ENCODE peak calls at places on chromosomes 7 and 10, in eight cellular contexts. F is neural progenitor cell, Y is retinal pigment epithelial cell, N is body of pancreas, Z is choroid plexus epithelial cell, B is SK-N-SH, O is lower lobe of right lung, G is transverse colon. W is an unnamed sample.

GRCh38 chr10:78177013-78177370 is 143.3 kb downstream of the RPS24 start:
- DNase-seq in O (no peak), N (no peak), G (no peak), F (peak), Y (no peak), Z (no peak), B (no peak), W (no peak)

GRCh38 chr7:75991531-75992082 is 2.8 kb downstream of the TMEM120A start:
- DNase-seq in N (no peak), G (no peak), B (no peak), Z (no peak), Y (no peak), O (peak), F (no peak), W (no peak)

GRCh38 chr7:133135451-133135850 is 53.6 kb upstream of the CHCHD3 start:
- DNase-seq in N (no peak), G (no peak), F (no peak), Z (peak), Y (peak), B (no peak), O (no peak), W (no peak)

GRCh38 chr10:125694874-125695273 is 11.9 kb upstream of the TEX36 start:
- DNase-seq in Y (peak), G (no peak), O (no peak), N (no peak), Z (peak), B (no peak), F (no peak), W (peak)

GRCh38 chr10:44682516-44682915 is 228.6 kb upstream of the TMEM72 start:
- DNase-seq in F (no peak), O (no peak), B (no peak), G (no peak), N (no peak), Z (peak), Y (no peak), W (no peak)

GRCh38 chr10:15245530-15245929 is 77.0 kb upstream of the NMT2 start:
- DNase-seq in F (peak), Y (no peak), G (no peak), B (peak), N (no peak), Z (peak), O (no peak), W (no peak)

GRCh38 chr10:123136806-123137642 is 1.3 kb downstream of the HMX3 start:
- DNase-seq in Y (no peak), O (no peak), B (no peak), G (no peak), F (peak), N (no peak), Z (no peak), W (no peak)

GRCh38 chr10:92327445-92328433 is 36.8 kb downstream of the MARCHF5 start:
- DNase-seq in G (peak), N (no peak), Y (no peak), O (no peak), B (no peak), Z (no peak), F (no peak), W (no peak)

GRCh38 chr7:158957921-158958471 is 101.6 kb downstream of the DYNC2I1 start:
- DNase-seq in B (peak), O (peak), N (peak), Z (no peak), G (peak), Y (no peak), F (no peak), W (no peak)

GRCh38 chr10:55237462-55237861 is 436.4 kb upstream of the PCDH15 start:
- DNase-seq in B (no peak), O (no peak), Y (no peak), G (no peak), Z (no peak), N (no peak), F (no peak), W (no peak)

GRCh38 chr10:513393-513792 is 176.1 kb downstream of the DIP2C start:
- DNase-seq in F (no peak), G (peak), Y (no peak), O (no peak), N (peak), B (no peak), Z (no peak), W (no peak)

GRCh38 chr10:102927311-102928010 is 9.4 kb downstream of the CNNM2 start:
- DNase-seq in Y (no peak), B (no peak), Z (no peak), O (no peak), N (no peak), F (no peak), G (peak), W (no peak)

GRCh38 chr7:159008417-159008816 is 136.2 kb downstream of the VIPR2 start:
- DNase-seq in B (no peak), F (no peak), N (no peak), Y (no peak), Z (no peak), O (no peak), G (no peak), W (no peak)

GRCh38 chr7:26295015-26295414 is 3.4 kb downstream of the SNX10 start:
- DNase-seq in G (no peak), O (no peak), F (no peak), B (no peak), Y (no peak), Z (no peak), N (no peak), W (no peak)

GRCh38 chr7:35359423-35359822 is 105.5 kb upstream of the TBX20 start:
- DNase-seq in Y (no peak), N (no peak), B (no peak), G (no peak), O (no peak), Z (no peak), F (no peak), W (no peak)

GRCh38 chr7:557556-557877 is 37.9 kb upstream of the PDGFA start:
- DNase-seq in Y (no peak), B (no peak), O (no peak), N (no peak), Z (no peak), F (no peak), G (no peak), W (no peak)

GRCh38 chr7:12210179-12211053 is 678 bp upstream of the TMEM106B start:
- DNase-seq in G (peak), Y (peak), B (peak), N (peak), O (peak), F (no peak), Z (no peak), W (no peak)

GRCh38 chr10:91200314-91201212 is 19.9 kb upstream of the PCGF5 start:
- DNase-seq in Z (no peak), G (no peak), O (no peak), F (no peak), B (no peak), N (no peak), Y (no peak), W (no peak)

GRCh38 chr7:26868841-26869505 is 4.6 kb upstream of the SKAP2 start:
- DNase-seq in O (no peak), F (no peak), Y (no peak), B (no peak), G (no peak), Z (no peak), N (no peak), W (no peak)

GRCh38 chr7:12314199-12314598 is 89.5 kb downstream of the VWDE start:
- DNase-seq in G (no peak), O (no peak), N (no peak), Y (no peak), Z (no peak), B (no peak), F (no peak), W (no peak)

GRCh38 chr7:66758964-66759628 is 18.6 kb downstream of the RABGEF1 start:
- DNase-seq in N (no peak), O (peak), F (no peak), G (no peak), Z (peak), B (no peak), Y (no peak), W (no peak)

GRCh38 chr7:29565186-29565540 is 1.5 kb downstream of the PRR15 start:
- DNase-seq in N (no peak), F (no peak), Y (no peak), O (no peak), B (peak), Z (peak), G (no peak), W (no peak)

GRCh38 chr10:118564652-118565051 is 30.8 kb downstream of the PRLHR start:
- DNase-seq in G (no peak), O (no peak), N (no peak), Z (no peak), F (peak), Y (no peak), B (peak), W (no peak)

GRCh38 chr10:31042670-31043069 is 11.0 kb upstream of the ZNF438 start:
- DNase-seq in Y (no peak), N (no peak), F (no peak), O (no peak), B (no peak), G (no peak), Z (no peak), W (no peak)

GRCh38 chr10:112639291-112639690 is 192.3 kb downstream of the VTI1A start:
- DNase-seq in B (no peak), F (no peak), N (no peak), Z (no peak), O (no peak), Y (no peak), G (no peak), W (no peak)
- H3K4me3 ChIP-seq in B (no peak), F (no peak), N (no peak), Z (no peak), O (no peak), Y (no peak), G (no peak), W (no peak)

DNA sequence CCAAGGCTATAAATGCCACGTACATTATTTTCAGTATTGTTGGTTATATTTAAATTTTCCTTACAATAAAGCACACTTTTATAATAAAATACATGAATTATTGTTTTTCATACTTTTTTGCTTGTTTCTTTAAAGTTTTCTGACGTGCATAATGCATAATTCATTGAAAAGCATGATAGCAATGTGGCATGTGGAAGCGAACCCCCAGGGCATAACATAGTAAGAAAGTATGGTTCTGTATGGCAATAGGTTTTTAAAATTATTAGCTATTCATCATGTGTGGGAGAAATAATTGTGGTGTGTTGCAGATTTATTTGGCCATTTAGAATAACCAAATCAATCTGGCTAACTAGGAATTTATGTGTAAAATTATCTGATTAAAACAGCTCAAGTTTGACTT is 7.4 kb upstream of the HBP1 start:
- DNase-seq in O (no peak), Z (no peak), F (no peak), G (no peak), Y (no peak), B (no peak), N (no peak), W (no peak)
- TF ChIP-seq CTCF in O (no peak), Z (no peak), F (no peak), G (no peak), Y (no peak), B (no peak), N (no peak), W (no peak)

GRCh38 chr7:131690446-131690845 is 134.0 kb upstream of the PODXL start:
- DNase-seq in N (no peak), O (no peak), G (no peak), B (no peak), Y (no peak), F (no peak), Z (no peak), W (no peak)

GRCh38 chr7:131691454-131692130 is 135.2 kb upstream of the PODXL start:
- DNase-seq in F (no peak), Z (no peak), O (no peak), B (no peak), N (no peak), Y (no peak), G (no peak), W (no peak)

GRCh38 chr7:131688738-131689661 is 132.6 kb upstream of the PODXL start:
- DNase-seq in O (no peak), N (peak), F (peak), B (peak), G (peak), Y (no peak), Z (peak), W (no peak)

GRCh38 chr7:131689662-131690234 is 133.3 kb upstream of the PODXL start:
- DNase-seq in Y (no peak), B (no peak), Z (no peak), O (no peak), N (no peak), F (no peak), G (no peak), W (no peak)

GRCh38 chr7:131692131-131692960 is 135.9 kb upstream of the PODXL start:
- DNase-seq in G (peak), O (peak), Y (no peak), B (peak), F (peak), N (peak), Z (peak), W (no peak)
- H3K4me3 ChIP-seq in G (no peak), O (no peak), Y (no peak), B (peak), F (no peak), N (no peak), Z (no peak), W (no peak)

DNA sequence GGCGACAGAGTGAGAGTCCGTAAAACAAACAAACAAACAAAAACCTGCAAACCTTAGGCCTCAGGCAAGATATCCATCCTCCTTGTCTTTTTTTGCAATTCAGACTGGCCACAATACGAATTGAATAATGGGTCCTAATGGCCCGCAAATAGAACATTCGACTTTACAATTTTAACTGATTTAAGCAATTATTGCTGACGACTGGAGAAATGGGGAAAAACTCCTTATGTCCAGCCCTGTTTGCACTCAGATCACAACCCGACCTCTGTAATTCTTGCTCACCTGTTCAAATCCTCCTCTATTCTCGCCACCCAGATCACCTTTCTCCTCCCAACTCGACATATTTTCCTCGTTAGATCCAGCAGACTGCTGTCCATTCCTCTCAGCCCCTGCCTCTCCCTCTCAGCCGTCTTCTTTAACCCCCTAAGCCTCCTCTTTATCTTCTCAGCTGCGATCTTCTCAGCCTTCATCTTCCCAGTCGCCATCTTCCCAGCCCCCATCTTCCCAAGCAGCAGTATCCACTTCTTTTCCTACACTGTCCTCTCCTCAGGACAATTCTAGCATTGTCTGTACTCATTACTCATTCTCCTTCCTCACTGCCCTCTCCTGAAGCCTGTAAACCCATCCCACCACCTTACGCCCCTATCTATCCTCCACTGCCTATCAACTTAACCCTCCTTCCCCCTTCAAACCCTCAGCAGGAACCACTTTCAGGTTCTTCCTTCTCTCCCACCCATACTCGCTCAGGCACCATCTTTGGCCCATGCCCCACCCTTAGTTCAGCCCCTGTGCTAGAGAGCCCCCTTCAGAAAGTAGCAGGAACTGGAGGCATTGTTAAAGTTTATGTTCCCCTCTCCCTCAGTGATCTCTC is 61.8 kb downstream of the LRRC17 start:
- DNase-seq in F (no peak), G (no peak), B (no peak), O (no peak), Z (no peak), N (no peak), Y (no peak), W (no peak)
- TF ChIP-seq CTCF in F (peak), G (no peak), B (peak), O (peak), Z (peak), N (no peak), Y (peak), W (peak)

DNA sequence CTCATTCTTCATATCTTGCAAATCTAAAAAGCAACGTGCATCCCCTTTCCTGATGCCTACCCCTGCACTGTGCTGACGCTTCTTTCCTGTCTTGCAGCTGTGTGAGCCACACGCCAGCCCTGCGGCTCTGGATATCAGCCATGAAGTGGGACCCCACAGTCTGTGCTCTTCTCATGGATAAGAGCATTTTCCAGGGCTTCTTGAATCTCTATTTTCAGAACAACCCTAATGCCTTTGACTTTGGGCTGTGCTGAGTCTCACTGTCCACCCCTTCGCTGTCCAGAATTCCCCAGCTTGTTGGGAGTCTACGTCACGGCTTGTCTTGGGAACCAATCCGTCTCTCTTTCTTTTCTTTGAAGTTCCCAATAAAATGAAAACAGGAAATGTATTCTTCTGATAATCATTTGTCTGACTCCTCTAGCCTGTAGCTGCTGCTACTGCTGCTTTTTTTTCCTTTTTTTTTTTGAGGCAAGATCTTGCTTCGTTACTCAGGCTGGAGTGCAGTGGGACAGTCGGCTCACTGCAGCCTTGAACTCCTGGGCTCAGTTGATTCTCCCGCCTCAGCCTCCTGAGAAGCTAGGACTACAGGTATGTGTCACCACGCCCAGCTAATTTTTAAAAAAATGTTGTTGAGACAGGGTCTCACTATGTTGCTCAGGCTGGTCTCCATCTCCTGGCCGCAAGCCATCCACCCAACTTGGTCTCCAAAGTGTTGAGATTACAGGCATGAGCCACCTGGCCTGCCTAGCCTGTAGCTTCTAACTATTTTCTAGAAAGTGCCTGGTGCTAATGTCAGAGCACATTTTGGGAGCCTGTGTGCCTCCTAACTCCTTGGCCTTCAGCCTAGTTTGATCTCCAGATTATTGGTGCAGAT is 30.3 kb downstream of the GSTO2 start:
- DNase-seq in O (no peak), Y (no peak), B (peak), G (no peak), Z (peak), F (no peak), N (no peak), W (peak)
- H3K4me3 ChIP-seq in O (no peak), Y (no peak), B (no peak), G (no peak), Z (peak), F (no peak), N (no peak), W (no peak)

DNA sequence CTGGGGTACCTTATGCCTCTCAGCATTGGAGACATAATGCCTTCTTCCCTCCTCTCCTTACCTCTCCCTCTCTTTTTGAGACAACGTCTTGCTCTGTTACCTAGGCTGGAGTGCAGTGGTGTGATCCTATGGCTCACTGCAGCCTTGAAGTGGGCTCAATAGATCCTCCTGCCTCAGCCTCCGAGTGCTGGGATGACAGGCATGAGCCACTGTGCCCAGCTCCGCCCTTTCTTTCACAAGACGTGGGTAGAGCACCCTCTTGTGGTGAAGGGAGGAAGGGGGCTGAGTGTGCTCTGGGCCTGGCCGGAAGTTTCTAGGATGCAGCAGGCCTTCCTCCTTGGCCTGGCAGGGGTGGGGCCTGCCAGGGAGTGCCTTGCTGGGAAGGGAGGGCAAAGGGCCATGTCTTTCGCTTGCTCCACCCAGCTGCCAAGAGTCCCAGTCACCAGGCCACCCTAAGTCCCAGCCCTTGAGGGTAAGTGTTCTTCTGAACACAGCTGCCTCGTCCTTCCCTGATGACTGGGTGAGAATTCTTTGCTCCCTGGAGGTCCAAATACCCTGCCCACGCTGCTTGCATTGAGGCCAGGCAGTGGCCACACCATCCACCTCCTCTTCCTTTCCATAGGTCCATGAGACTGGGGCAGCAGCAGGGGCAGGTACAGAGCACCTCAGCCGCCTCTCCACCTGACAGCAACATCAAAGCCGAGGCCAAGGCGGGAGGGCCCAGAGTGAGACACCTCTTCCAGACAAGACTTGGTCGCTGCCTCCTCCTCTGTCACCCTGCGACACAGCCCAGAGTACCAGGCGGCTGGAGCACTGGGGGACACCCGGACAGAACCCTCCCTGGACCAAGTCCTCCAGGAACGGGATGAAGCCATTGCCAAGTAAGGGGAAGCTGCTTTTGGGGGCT is 3.7 kb downstream of the ABHD11 start:
- DNase-seq in G (peak), N (peak), Z (peak), F (peak), O (peak), B (peak), Y (no peak), W (peak)
- TF ChIP-seq CTCF in G (peak), N (peak), Z (peak), F (peak), O (peak), B (peak), Y (peak), W (peak)

DNA sequence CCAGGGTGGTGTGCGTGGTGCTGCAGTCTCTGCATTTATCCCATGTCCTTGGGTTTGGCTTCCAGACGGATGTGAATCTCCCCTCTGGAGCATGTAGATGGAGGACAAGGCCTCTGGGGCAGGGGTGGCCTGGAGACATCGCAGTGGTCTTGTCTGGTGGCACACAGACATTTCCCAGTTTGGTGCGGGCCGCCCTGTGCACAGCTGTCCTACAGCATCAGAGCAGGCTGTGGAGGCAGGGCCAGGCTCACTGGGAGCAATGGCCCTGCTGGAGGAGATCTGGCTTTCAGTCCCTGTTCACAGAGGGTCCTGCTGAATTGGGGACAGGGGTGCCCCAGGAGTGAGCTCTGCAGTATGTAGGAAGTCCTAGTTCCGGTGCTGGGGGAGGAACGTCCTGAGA is 40.2 kb downstream of the MGMT start:
- DNase-seq in Y (no peak), G (no peak), B (no peak), F (no peak), N (no peak), O (no peak), Z (no peak), W (no peak)
- H3K4me3 ChIP-seq in Y (no peak), G (no peak), B (no peak), F (no peak), N (no peak), O (no peak), Z (no peak), W (no peak)

W was measured in AG09309.